ENCODE peak calls at places on chromosomes 16 and 17, in seven cellular contexts. L is neural progenitor cell; T is breast epithelium; B is H1; D is CD4-positive, alpha-beta T cell; F is caudate nucleus; V is A673. R is an unnamed sample.
A peak's percentile ranks its signal among the peaks of the same experiment; 100 is the strongest.

GRCh38 chr17:19327039-19327776 is 35.3 kb downstream of the B9D1 start:
- DNase-seq in B (no peak), V (no peak), F (no peak), D (no peak), T (no peak), L (no peak), R (no peak)

GRCh38 chr16:47644661-47645060 is 183.5 kb downstream of the PHKB start:
- DNase-seq in F (no peak), B (no peak), L (no peak), D (no peak), T (no peak), V (no peak), R (no peak)

GRCh38 chr17:77490361-77491183 is 349.8 kb downstream of the SEC14L1 start:
- DNase-seq in F (no peak), L (no peak), D (no peak), B (no peak), V (no peak), T (no peak), R (peak; percentile 29)

GRCh38 chr17:68820825-68821481 is 134.2 kb downstream of the ABCA8 start:
- DNase-seq in V (no peak), L (no peak), B (no peak), F (no peak), T (no peak), D (no peak), R (no peak)

GRCh38 chr17:7016886-7017826 is 4.7 kb downstream of the RNASEK start:
- DNase-seq in V (no peak), T (no peak), L (no peak), F (no peak), D (no peak), B (no peak), R (peak; percentile 48)

GRCh38 chr16:1295465-1295864 is 14.0 kb upstream of the UBE2I start:
- DNase-seq in T (no peak), D (no peak), V (no peak), F (no peak), L (no peak), B (no peak), R (peak; percentile 82)

GRCh38 chr16:68504066-68504465 is 35.0 kb upstream of the ZFP90 start:
- DNase-seq in T (no peak), L (no peak), D (no peak), F (no peak), V (no peak), B (no peak), R (no peak)

GRCh38 chr17:47297661-47298400 is 25.9 kb upstream of the EFCAB13 start:
- DNase-seq in B (no peak), D (no peak), V (no peak), T (no peak), F (no peak), L (no peak), R (no peak)

GRCh38 chr16:82657239-82657638 is 30.5 kb downstream of the CDH13 start:
- DNase-seq in F (no peak), L (no peak), D (no peak), T (no peak), B (no peak), V (no peak), R (no peak)

GRCh38 chr16:51888021-51888420 is 658.9 kb downstream of the TOX3 start:
- DNase-seq in L (no peak), F (no peak), V (no peak), B (no peak), D (no peak), T (no peak), R (no peak)

GRCh38 chr16:30052671-30053372 is 12.7 kb upstream of the ALDOA start:
- DNase-seq in T (peak; percentile 97), L (peak; percentile 95), B (peak; percentile 98), F (peak; percentile 75), V (peak; percentile 95), D (peak; percentile 78), R (peak; percentile 96)

GRCh38 chr17:65438708-65439294 is 122.6 kb downstream of the AXIN2 start:
- DNase-seq in D (no peak), L (no peak), T (no peak), V (no peak), F (no peak), B (no peak), R (peak; percentile 78)

GRCh38 chr17:77528516-77529327 is 388.0 kb downstream of the SEC14L1 start:
- DNase-seq in T (no peak), D (peak; percentile 4), L (peak; percentile 86), B (peak; percentile 84), V (peak; percentile 83), F (no peak), R (peak; percentile 92)

GRCh38 chr16:11015607-11016006 is 71.2 kb downstream of the CLEC16A start:
- DNase-seq in T (no peak), L (no peak), F (no peak), B (no peak), V (no peak), D (no peak), R (no peak)
- H3K27ac ChIP-seq in T (no peak overlapping the region), L (no peak overlapping the region), F (no peak overlapping the region), B (no peak overlapping the region), V (no peak overlapping the region), D (no peak overlapping the region), R (no peak overlapping the region)

GRCh38 chr16:89919535-89920406 is 1.1 kb downstream of the MC1R start:
- DNase-seq in B (no peak), D (no peak), T (no peak), V (no peak), F (no peak), L (no peak), R (no peak)

GRCh38 chr16:89921699-89922476 is 1.3 kb upstream of the TUBB3 start:
- DNase-seq in T (no peak), F (no peak), B (peak; percentile 69), V (peak; percentile 82), L (peak; percentile 62), D (no peak), R (peak; percentile 89)

GRCh38 chr16:89922477-89922883 is 662 bp upstream of the TUBB3 start:
- DNase-seq in F (no peak), D (no peak), B (peak; percentile 70), T (peak; percentile 65), L (peak; percentile 75), V (peak; percentile 81), R (peak; percentile 92)

GRCh38 chr16:89920723-89921122 is 2.1 kb downstream of the MC1R start:
- DNase-seq in D (no peak), V (no peak), T (no peak), F (no peak), B (no peak), L (no peak), R (no peak)

DNA sequence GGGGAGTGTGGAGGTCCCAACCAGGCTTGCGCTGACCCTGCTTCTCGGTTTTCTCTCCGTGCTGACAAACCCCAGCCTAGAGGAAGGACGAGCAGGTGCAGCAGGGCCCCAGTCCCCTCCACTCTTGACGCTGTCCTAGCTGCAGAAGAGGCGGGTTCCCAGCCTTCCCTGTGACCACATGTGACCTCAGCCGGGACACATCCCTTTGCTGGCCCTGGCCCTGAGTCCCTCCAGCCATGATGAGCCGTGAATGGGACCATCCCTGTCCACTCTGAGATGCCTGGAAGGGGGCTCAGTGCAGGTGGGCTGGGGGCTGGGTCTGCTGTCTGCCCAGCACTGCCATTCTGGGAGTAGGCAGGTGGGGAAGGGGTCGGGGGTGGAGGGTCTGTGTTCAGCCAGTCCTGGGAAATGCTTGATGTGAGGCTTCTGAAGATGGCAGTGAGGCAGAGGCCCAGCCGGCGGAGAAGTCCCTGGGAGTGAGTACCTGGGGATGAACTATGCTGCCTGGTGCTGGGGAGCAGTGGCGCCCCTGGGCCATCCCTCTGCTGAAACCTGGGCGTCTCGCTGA is 1.9 kb upstream of the TUBB3 start:
- DNase-seq in D (no peak), F (no peak), V (no peak), T (no peak), B (no peak), L (peak; percentile 36), R (peak; percentile 72)
- H3K27ac ChIP-seq in D (no peak overlapping the region), F (no peak overlapping the region), V (no peak overlapping the region), T (no peak overlapping the region), B (no peak overlapping the region), L (no peak overlapping the region), R (peak overlapping the region; percentile 93)

DNA sequence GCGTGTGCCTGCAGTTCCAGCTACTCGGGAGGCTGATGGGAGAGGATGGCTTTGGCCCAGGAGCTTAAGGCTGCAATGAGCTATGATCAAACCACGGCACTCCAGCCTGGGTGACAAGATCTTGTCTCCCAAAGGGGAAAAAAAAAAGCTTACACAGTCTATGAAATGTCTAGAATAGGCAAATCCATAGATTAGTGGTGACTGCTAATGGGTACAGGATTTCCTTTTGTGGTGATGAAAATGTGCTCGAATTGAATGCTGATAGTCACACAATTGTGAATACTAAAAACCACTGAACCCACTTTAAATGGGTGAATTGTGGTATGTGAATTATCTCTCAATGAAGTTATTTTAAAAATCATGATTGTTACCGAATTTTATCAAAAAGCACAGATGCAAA is 14.9 kb downstream of the USP7 start:
- DNase-seq in F (no peak), L (no peak), B (no peak), T (no peak), V (no peak), D (no peak), R (no peak)
- H3K27ac ChIP-seq in F (no peak overlapping the region), L (no peak overlapping the region), B (no peak overlapping the region), T (no peak overlapping the region), V (no peak overlapping the region), D (no peak overlapping the region), R (no peak overlapping the region)

GRCh38 chr17:82600731-82601446 is 47.4 kb downstream of the WDR45B start:
- DNase-seq in B (no peak), F (no peak), T (no peak), L (no peak), V (no peak), D (no peak), R (no peak)
- H3K27ac ChIP-seq in B (no peak overlapping the region), F (no peak overlapping the region), T (no peak overlapping the region), L (no peak overlapping the region), V (no peak overlapping the region), D (no peak overlapping the region), R (no peak overlapping the region)

GRCh38 chr16:67454852-67455251 is 23.9 kb downstream of the HSD11B2 start:
- DNase-seq in L (no peak), T (no peak), B (no peak), F (no peak), D (no peak), V (no peak), R (no peak)

GRCh38 chr16:67451061-67451703 is 20.3 kb downstream of the HSD11B2 start:
- DNase-seq in L (no peak), D (no peak), F (no peak), T (no peak), B (no peak), V (no peak), R (no peak)

GRCh38 chr16:67451704-67452435 is 20.9 kb downstream of the HSD11B2 start:
- DNase-seq in V (no peak), F (no peak), L (no peak), T (no peak), D (no peak), B (no peak), R (no peak)

GRCh38 chr16:67456383-67457140 is 24.4 kb downstream of the ATP6V0D1 start:
- DNase-seq in D (no peak), V (peak; percentile 33), B (no peak), L (no peak), T (no peak), F (peak; percentile 65), R (peak; percentile 72)

GRCh38 chr16:67454104-67454503 is 23.2 kb downstream of the HSD11B2 start:
- DNase-seq in B (no peak), V (no peak), D (no peak), T (no peak), L (no peak), F (no peak), R (no peak)
- H3K27ac ChIP-seq in B (no peak overlapping the region), V (no peak overlapping the region), D (no peak overlapping the region), T (peak overlapping the region; percentile 56), L (no peak overlapping the region), F (no peak overlapping the region), R (peak overlapping the region; percentile 36)

R was measured in endodermal cell.